ENCODE peak calls at places on chromosomes 7 and 10, in five cellular contexts. One of them, this sample, is unnamed.
A peak's percentile ranks its signal among the peaks of the same experiment; 100 is the strongest.

GRCh38 chr10:21820952-21821351 is 182.6 kb downstream of the DNAJC1 start:
- DNase-seq in HepG2: no peak
- DNase-seq in IMR-90: no peak
- DNase-seq in A549: no peak
- DNase-seq in SK-N-SH: no peak
- DNase-seq in this sample: no peak

GRCh38 chr10:1400129-1400865 is 337.0 kb downstream of the ADARB2 start:
- DNase-seq in IMR-90: no peak
- DNase-seq in HepG2: peak; percentile 34
- DNase-seq in A549: no peak
- DNase-seq in SK-N-SH: no peak
- DNase-seq in this sample: no peak

GRCh38 chr10:133458710-133459453 is 5.1 kb downstream of the SCART1 start:
- DNase-seq in A549: no peak
- DNase-seq in SK-N-SH: no peak
- DNase-seq in HepG2: no peak
- DNase-seq in IMR-90: peak; percentile 8
- DNase-seq in this sample: no peak

GRCh38 chr7:32532086-32532485 is 36.8 kb downstream of the AVL9 start:
- DNase-seq in SK-N-SH: no peak
- DNase-seq in A549: no peak
- DNase-seq in HepG2: no peak
- DNase-seq in IMR-90: no peak
- DNase-seq in this sample: no peak

GRCh38 chr7:80584778-80585177 is 53.7 kb upstream of the CD36 start:
- DNase-seq in SK-N-SH: no peak
- DNase-seq in A549: peak; percentile 28
- DNase-seq in IMR-90: peak; percentile 42
- DNase-seq in HepG2: peak; percentile 29
- DNase-seq in this sample: no peak

GRCh38 chr7:22549667-22550513 is 49.9 kb upstream of the STEAP1B start:
- DNase-seq in HepG2: peak; percentile 7
- DNase-seq in IMR-90: peak; percentile 7
- DNase-seq in A549: peak; percentile 39
- DNase-seq in SK-N-SH: peak; percentile 73
- DNase-seq in this sample: no peak

GRCh38 chr7:81293806-81294205 is 375.0 kb upstream of the SEMA3C start:
- DNase-seq in A549: no peak
- DNase-seq in HepG2: no peak
- DNase-seq in SK-N-SH: no peak
- DNase-seq in IMR-90: no peak
- DNase-seq in this sample: no peak

GRCh38 chr10:101091546-101092290 is 29.9 kb downstream of the KAZALD1 start:
- DNase-seq in SK-N-SH: no peak
- DNase-seq in IMR-90: no peak
- DNase-seq in HepG2: no peak
- DNase-seq in A549: peak; percentile 78
- DNase-seq in this sample: no peak

GRCh38 chr10:124569623-124570470 is 108.2 kb downstream of the LHPP start:
- DNase-seq in HepG2: no peak
- DNase-seq in SK-N-SH: no peak
- DNase-seq in A549: no peak
- DNase-seq in IMR-90: no peak
- DNase-seq in this sample: no peak

GRCh38 chr10:114483575-114483974 is 79.3 kb upstream of the AFAP1L2 start:
- DNase-seq in A549: no peak
- DNase-seq in SK-N-SH: no peak
- DNase-seq in HepG2: no peak
- DNase-seq in IMR-90: no peak
- DNase-seq in this sample: no peak

GRCh38 chr7:18356195-18356645 is 139.3 kb upstream of the HDAC9 start:
- DNase-seq in SK-N-SH: peak; percentile 34
- DNase-seq in IMR-90: peak; percentile 28
- DNase-seq in HepG2: peak; percentile 8
- DNase-seq in A549: peak; percentile 28
- DNase-seq in this sample: peak; percentile 27

GRCh38 chr7:44733708-44734481 is 14.8 kb upstream of the ZMIZ2 start:
- DNase-seq in HepG2: no peak
- DNase-seq in IMR-90: peak; percentile 85
- DNase-seq in SK-N-SH: no peak
- DNase-seq in A549: peak; percentile 61
- DNase-seq in this sample: no peak

GRCh38 chr7:1052031-1052818 is 7.9 kb downstream of the GPR146 start:
- DNase-seq in IMR-90: no peak
- DNase-seq in A549: no peak
- DNase-seq in HepG2: no peak
- DNase-seq in SK-N-SH: no peak
- DNase-seq in this sample: no peak

GRCh38 chr7:28983396-28984190 is 25.5 kb upstream of the TRIL start:
- DNase-seq in IMR-90: no peak
- DNase-seq in HepG2: no peak
- DNase-seq in SK-N-SH: peak; percentile 77
- DNase-seq in A549: no peak
- DNase-seq in this sample: no peak

GRCh38 chr10:27568196-27569175 is 64.4 kb downstream of the RAB18 start:
- DNase-seq in IMR-90: no peak
- DNase-seq in A549: no peak
- DNase-seq in SK-N-SH: no peak
- DNase-seq in HepG2: no peak
- DNase-seq in this sample: no peak
- TF ChIP-seq RFX5 in IMR-90: no peak
- TF ChIP-seq RFX5 in A549: no peak
- TF ChIP-seq RFX5 in SK-N-SH: no peak
- TF ChIP-seq RFX5 in HepG2: no peak
- TF ChIP-seq RFX5 in this sample: no peak

GRCh38 chr7:112272921-112273561 is 66.5 kb downstream of the ZNF277 start:
- DNase-seq in A549: no peak
- DNase-seq in IMR-90: no peak
- DNase-seq in SK-N-SH: no peak
- DNase-seq in HepG2: no peak
- DNase-seq in this sample: no peak
- TF ChIP-seq RFX5 in A549: no peak
- TF ChIP-seq RFX5 in IMR-90: no peak
- TF ChIP-seq RFX5 in SK-N-SH: no peak
- TF ChIP-seq RFX5 in HepG2: no peak
- TF ChIP-seq RFX5 in this sample: no peak

GRCh38 chr10:92662852-92663251 is 26.9 kb upstream of the HHEX start:
- DNase-seq in A549: peak; percentile 23
- DNase-seq in HepG2: no peak
- DNase-seq in SK-N-SH: no peak
- DNase-seq in IMR-90: no peak
- DNase-seq in this sample: peak; percentile 16
- TF ChIP-seq RFX5 in A549: no peak
- TF ChIP-seq RFX5 in HepG2: no peak
- TF ChIP-seq RFX5 in SK-N-SH: no peak
- TF ChIP-seq RFX5 in IMR-90: no peak
- TF ChIP-seq RFX5 in this sample: no peak

DNA sequence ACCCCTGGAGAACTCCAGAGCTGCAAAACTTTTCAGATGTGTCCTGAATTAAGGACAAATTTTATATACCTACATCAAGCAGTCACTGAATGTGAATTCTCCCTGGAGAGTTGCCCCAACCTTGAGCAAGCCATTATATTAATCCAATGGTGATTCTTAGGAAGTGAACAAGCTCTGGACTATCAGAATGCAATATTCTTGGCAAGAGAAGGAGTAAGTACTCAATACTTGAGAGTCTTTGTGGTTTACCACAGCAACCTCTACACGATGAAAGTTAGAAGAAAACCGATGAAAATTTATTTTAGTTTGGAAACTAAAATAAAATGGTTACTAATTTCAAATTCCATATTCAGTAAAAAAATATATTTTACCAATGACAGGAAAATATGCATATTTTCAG is 19.2 kb upstream of the ZNF365 start:
- DNase-seq in A549: no peak
- DNase-seq in IMR-90: peak; percentile 32
- DNase-seq in SK-N-SH: no peak
- DNase-seq in HepG2: no peak
- DNase-seq in this sample: no peak
- TF ChIP-seq RFX5 in A549: no peak
- TF ChIP-seq RFX5 in IMR-90: no peak
- TF ChIP-seq RFX5 in SK-N-SH: no peak
- TF ChIP-seq RFX5 in HepG2: no peak
- TF ChIP-seq RFX5 in this sample: no peak

GRCh38 chr10:70932415-70933196 is 44.2 kb upstream of the PCBD1 start:
- DNase-seq in SK-N-SH: peak; percentile 32
- DNase-seq in IMR-90: no peak
- DNase-seq in HepG2: no peak
- DNase-seq in A549: no peak
- DNase-seq in this sample: no peak
- TF ChIP-seq RFX5 in SK-N-SH: no peak
- TF ChIP-seq RFX5 in IMR-90: no peak
- TF ChIP-seq RFX5 in HepG2: no peak
- TF ChIP-seq RFX5 in A549: no peak
- TF ChIP-seq RFX5 in this sample: no peak

GRCh38 chr7:20651960-20652544 is 36.6 kb downstream of the ABCB5 start:
- DNase-seq in IMR-90: no peak
- DNase-seq in HepG2: no peak
- DNase-seq in SK-N-SH: peak; percentile 27
- DNase-seq in A549: peak; percentile 6
- DNase-seq in this sample: peak; percentile 4
- TF ChIP-seq RFX5 in IMR-90: no peak
- TF ChIP-seq RFX5 in HepG2: no peak
- TF ChIP-seq RFX5 in SK-N-SH: no peak
- TF ChIP-seq RFX5 in A549: no peak
- TF ChIP-seq RFX5 in this sample: no peak

DNA sequence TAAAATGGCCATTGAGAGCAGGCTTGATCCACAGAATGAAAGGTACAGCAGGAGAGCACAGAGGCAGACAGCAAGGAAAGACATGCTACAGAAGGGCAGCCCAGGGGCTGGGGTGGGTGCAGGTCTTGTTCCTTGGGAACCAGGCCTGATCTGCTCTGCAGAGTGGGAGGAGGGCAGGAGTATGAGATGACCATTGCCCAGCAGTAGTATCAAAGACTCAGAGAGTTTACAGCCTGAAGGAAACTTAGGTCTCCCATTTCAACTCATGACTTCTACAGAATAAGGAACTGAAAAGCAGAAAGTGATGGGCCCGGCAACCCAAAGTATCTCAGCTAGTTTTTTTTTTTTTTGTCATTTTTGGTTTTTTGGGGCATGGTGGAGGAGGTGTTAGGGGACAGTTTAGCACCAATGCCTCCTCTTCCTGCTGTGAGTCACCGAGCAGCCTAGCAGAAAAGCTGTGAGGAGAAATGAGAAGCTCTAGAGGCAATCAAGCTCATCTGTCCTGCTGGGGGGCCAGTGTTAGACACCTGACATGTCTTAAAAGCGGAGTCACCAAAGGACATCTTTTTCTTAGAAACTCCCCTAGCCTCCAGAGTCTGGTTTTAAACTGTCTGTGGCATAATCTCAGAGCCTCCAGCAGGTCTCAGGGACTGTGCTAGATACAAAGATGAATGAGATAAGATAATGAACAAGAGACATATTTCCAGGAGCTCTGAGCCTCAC is 34.3 kb upstream of the HERPUD2 start:
- DNase-seq in HepG2: no peak
- DNase-seq in SK-N-SH: no peak
- DNase-seq in IMR-90: no peak
- DNase-seq in A549: no peak
- DNase-seq in this sample: no peak
- TF ChIP-seq RFX5 in HepG2: no peak
- TF ChIP-seq RFX5 in SK-N-SH: no peak
- TF ChIP-seq RFX5 in IMR-90: no peak
- TF ChIP-seq RFX5 in A549: no peak
- TF ChIP-seq RFX5 in this sample: no peak

DNA sequence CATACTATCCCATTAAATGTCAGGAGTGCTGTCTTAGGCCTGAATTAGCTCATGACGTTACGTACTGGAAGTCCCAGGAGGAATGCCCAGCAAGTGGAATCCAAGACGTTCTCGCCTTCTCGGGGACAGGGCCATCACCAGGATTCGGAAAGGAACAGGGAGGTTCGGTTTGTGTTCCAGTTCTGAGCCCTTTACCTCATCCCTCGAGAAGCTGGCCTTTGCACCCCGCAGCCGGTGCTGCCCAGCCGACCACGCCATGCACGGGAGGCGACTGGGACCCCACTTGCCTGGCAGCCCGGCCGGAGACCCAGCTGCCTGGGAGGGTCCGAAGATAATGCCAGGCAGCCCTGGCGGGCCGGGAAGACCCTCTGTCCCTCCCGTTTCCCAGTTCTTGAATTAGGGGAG is 842 bp upstream of the CHST3 start:
- DNase-seq in HepG2: no peak
- DNase-seq in IMR-90: no peak
- DNase-seq in SK-N-SH: no peak
- DNase-seq in A549: no peak
- DNase-seq in this sample: no peak
- TF ChIP-seq RFX5 in HepG2: no peak
- TF ChIP-seq RFX5 in IMR-90: no peak
- TF ChIP-seq RFX5 in SK-N-SH: no peak
- TF ChIP-seq RFX5 in A549: no peak
- TF ChIP-seq RFX5 in this sample: no peak